ENCODE peak calls at places on chromosomes 7 and 10, in four cellular contexts. One of them, this sample, is unnamed.

GRCh38 chr7:26013551-26014083 is 138.4 kb upstream of the NFE2L3 start:
- DNase-seq in PC-3: no peak
- DNase-seq in SK-N-SH: peak; percentile 22
- DNase-seq in mesenchymal stem cell: no peak
- DNase-seq in this sample: no peak

GRCh38 chr7:139741813-139742344 is 35.9 kb downstream of the HIPK2 start:
- DNase-seq in PC-3: peak; percentile 7
- DNase-seq in SK-N-SH: no peak
- DNase-seq in mesenchymal stem cell: no peak
- DNase-seq in this sample: no peak

GRCh38 chr7:136023134-136023869 is 46.1 kb upstream of the MTPN start:
- DNase-seq in PC-3: no peak
- DNase-seq in SK-N-SH: no peak
- DNase-seq in mesenchymal stem cell: no peak
- DNase-seq in this sample: no peak

GRCh38 chr10:66550351-66550750 is 375.5 kb upstream of the LRRTM3 start:
- DNase-seq in PC-3: no peak
- DNase-seq in SK-N-SH: no peak
- DNase-seq in mesenchymal stem cell: no peak
- DNase-seq in this sample: no peak

GRCh38 chr10:451021-451471 is 238.4 kb downstream of the DIP2C start:
- DNase-seq in PC-3: no peak
- DNase-seq in SK-N-SH: no peak
- DNase-seq in mesenchymal stem cell: no peak
- DNase-seq in this sample: no peak

GRCh38 chr7:126803060-126803665 is 449.6 kb downstream of the GRM8 start:
- DNase-seq in PC-3: peak; percentile 78
- DNase-seq in SK-N-SH: peak; percentile 69
- DNase-seq in mesenchymal stem cell: peak; percentile 54
- DNase-seq in this sample: peak; percentile 75

GRCh38 chr7:142412551-142413193 is 154.8 kb upstream of the PRSS58 start:
- DNase-seq in PC-3: peak; percentile 73
- DNase-seq in SK-N-SH: peak; percentile 54
- DNase-seq in mesenchymal stem cell: peak; percentile 68
- DNase-seq in this sample: peak; percentile 65

GRCh38 chr10:42645103-42645502 is 6.7 kb upstream of the ZNF33B start:
- DNase-seq in PC-3: no peak
- DNase-seq in SK-N-SH: no peak
- DNase-seq in mesenchymal stem cell: no peak
- DNase-seq in this sample: no peak

GRCh38 chr10:114544045-114544659 is 113.9 kb downstream of the ABLIM1 start:
- DNase-seq in PC-3: peak; percentile 82
- DNase-seq in SK-N-SH: no peak
- DNase-seq in mesenchymal stem cell: no peak
- DNase-seq in this sample: no peak

GRCh38 chr7:50650057-50650664 is 85.0 kb upstream of the DDC start:
- DNase-seq in PC-3: no peak
- DNase-seq in SK-N-SH: no peak
- DNase-seq in mesenchymal stem cell: no peak
- DNase-seq in this sample: no peak

GRCh38 chr7:134355925-134356324 is 39.2 kb upstream of the SLC35B4 start:
- DNase-seq in PC-3: no peak
- DNase-seq in SK-N-SH: no peak
- DNase-seq in mesenchymal stem cell: no peak
- DNase-seq in this sample: peak; percentile 23

GRCh38 chr10:22712959-22713852 is 1.2 kb downstream of the PIP4K2A start:
- DNase-seq in PC-3: peak; percentile 25
- DNase-seq in SK-N-SH: peak; percentile 71
- DNase-seq in mesenchymal stem cell: peak; percentile 56
- DNase-seq in this sample: peak; percentile 63

GRCh38 chr7:151330181-151330580 is 11.4 kb upstream of the NUB1 start:
- DNase-seq in PC-3: no peak
- DNase-seq in SK-N-SH: no peak
- DNase-seq in mesenchymal stem cell: no peak
- DNase-seq in this sample: no peak

GRCh38 chr7:48094861-48095293 is 5.8 kb downstream of the UPP1 start:
- DNase-seq in PC-3: peak; percentile 65
- DNase-seq in SK-N-SH: no peak
- DNase-seq in mesenchymal stem cell: peak; percentile 58
- DNase-seq in this sample: peak; percentile 86

GRCh38 chr10:96188911-96189310 is 58.8 kb downstream of the ZNF518A start:
- DNase-seq in PC-3: no peak
- DNase-seq in SK-N-SH: no peak
- DNase-seq in mesenchymal stem cell: no peak
- DNase-seq in this sample: peak; percentile 37

GRCh38 chr10:5927306-5927705 is 37.3 kb downstream of the FBH1 start:
- DNase-seq in PC-3: peak; percentile 2
- DNase-seq in SK-N-SH: no peak
- DNase-seq in mesenchymal stem cell: no peak
- DNase-seq in this sample: peak; percentile 84

GRCh38 chr7:46745700-46746090 is 824.6 kb upstream of the IGFBP3 start:
- DNase-seq in PC-3: peak; percentile 2
- DNase-seq in SK-N-SH: no peak
- DNase-seq in mesenchymal stem cell: no peak
- DNase-seq in this sample: no peak

GRCh38 chr10:85611093-85611740 is 755.4 kb downstream of the GRID1 start:
- DNase-seq in PC-3: no peak
- DNase-seq in SK-N-SH: no peak
- DNase-seq in mesenchymal stem cell: no peak
- DNase-seq in this sample: no peak

GRCh38 chr10:86163522-86164215 is 202.9 kb downstream of the GRID1 start:
- DNase-seq in PC-3: no peak
- DNase-seq in SK-N-SH: peak; percentile 43
- DNase-seq in mesenchymal stem cell: no peak
- DNase-seq in this sample: no peak

GRCh38 chr7:40199076-40199802 is 64.4 kb downstream of the SUGCT start:
- DNase-seq in PC-3: peak; percentile 50
- DNase-seq in SK-N-SH: peak; percentile 47
- DNase-seq in mesenchymal stem cell: peak; percentile 64
- DNase-seq in this sample: peak; percentile 90

GRCh38 chr7:127158659-127159058 is 94.1 kb downstream of the GRM8 start:
- DNase-seq in PC-3: no peak
- DNase-seq in SK-N-SH: no peak
- DNase-seq in mesenchymal stem cell: no peak
- DNase-seq in this sample: no peak

GRCh38 chr7:47678641-47679380 is 96.9 kb upstream of the TNS3 start:
- DNase-seq in PC-3: no peak
- DNase-seq in SK-N-SH: no peak
- DNase-seq in mesenchymal stem cell: no peak
- DNase-seq in this sample: no peak

GRCh38 chr7:31439165-31439564 is 74.7 kb upstream of the ITPRID1 start:
- DNase-seq in PC-3: no peak
- DNase-seq in SK-N-SH: no peak
- DNase-seq in mesenchymal stem cell: no peak
- DNase-seq in this sample: no peak

GRCh38 chr7:141225916-141226618 is 152.2 kb downstream of the TMEM178B start:
- DNase-seq in PC-3: no peak
- DNase-seq in SK-N-SH: no peak
- DNase-seq in mesenchymal stem cell: no peak
- DNase-seq in this sample: no peak

GRCh38 chr10:35561670-35562069 is 43.5 kb upstream of the GJD4 start:
- DNase-seq in PC-3: no peak
- DNase-seq in SK-N-SH: no peak
- DNase-seq in mesenchymal stem cell: no peak
- DNase-seq in this sample: no peak

GRCh38 chr7:3063016-3063753 is 19.5 kb upstream of the CARD11 start:
- DNase-seq in PC-3: peak; percentile 6
- DNase-seq in SK-N-SH: no peak
- DNase-seq in mesenchymal stem cell: no peak
- DNase-seq in this sample: no peak

GRCh38 chr10:86389441-86390193 is 23.0 kb upstream of the GRID1 start:
- DNase-seq in PC-3: no peak
- DNase-seq in SK-N-SH: no peak
- DNase-seq in mesenchymal stem cell: peak; percentile 57
- DNase-seq in this sample: peak; percentile 42

GRCh38 chr7:134836447-134836846 is 57.0 kb downstream of the CALD1 start:
- DNase-seq in PC-3: no peak
- DNase-seq in SK-N-SH: no peak
- DNase-seq in mesenchymal stem cell: peak; percentile 94
- DNase-seq in this sample: no peak

GRCh38 chr7:4681218-4681851 is 760 bp upstream of the FOXK1 start:
- DNase-seq in PC-3: no peak
- DNase-seq in SK-N-SH: no peak
- DNase-seq in mesenchymal stem cell: no peak
- DNase-seq in this sample: no peak

GRCh38 chr7:80347173-80347572 is 164.7 kb downstream of the GNAT3 start:
- DNase-seq in PC-3: peak; percentile 27
- DNase-seq in SK-N-SH: no peak
- DNase-seq in mesenchymal stem cell: peak; percentile 33
- DNase-seq in this sample: no peak

GRCh38 chr7:115230882-115231508 is 309.1 kb downstream of the MDFIC start:
- DNase-seq in PC-3: peak; percentile 91
- DNase-seq in SK-N-SH: no peak
- DNase-seq in mesenchymal stem cell: peak; percentile 95
- DNase-seq in this sample: peak; percentile 83

GRCh38 chr10:64430690-64431323 is 909.6 kb downstream of the REEP3 start:
- DNase-seq in PC-3: peak; percentile 81
- DNase-seq in SK-N-SH: peak; percentile 6
- DNase-seq in mesenchymal stem cell: no peak
- DNase-seq in this sample: no peak

GRCh38 chr10:102262744-102263370 is 17.5 kb downstream of the GBF1 start:
- DNase-seq in PC-3: no peak
- DNase-seq in SK-N-SH: no peak
- DNase-seq in mesenchymal stem cell: peak; percentile 28
- DNase-seq in this sample: no peak

GRCh38 chr7:27169658-27170493 is 4.2 kb downstream of the HOXA10 start:
- DNase-seq in PC-3: peak; percentile 62
- DNase-seq in SK-N-SH: no peak
- DNase-seq in mesenchymal stem cell: peak; percentile 66
- DNase-seq in this sample: no peak

GRCh38 chr7:50783801-50784507 is 1.3 kb upstream of the GRB10 start:
- DNase-seq in PC-3: no peak
- DNase-seq in SK-N-SH: no peak
- DNase-seq in mesenchymal stem cell: peak; percentile 32
- DNase-seq in this sample: no peak

DNA sequence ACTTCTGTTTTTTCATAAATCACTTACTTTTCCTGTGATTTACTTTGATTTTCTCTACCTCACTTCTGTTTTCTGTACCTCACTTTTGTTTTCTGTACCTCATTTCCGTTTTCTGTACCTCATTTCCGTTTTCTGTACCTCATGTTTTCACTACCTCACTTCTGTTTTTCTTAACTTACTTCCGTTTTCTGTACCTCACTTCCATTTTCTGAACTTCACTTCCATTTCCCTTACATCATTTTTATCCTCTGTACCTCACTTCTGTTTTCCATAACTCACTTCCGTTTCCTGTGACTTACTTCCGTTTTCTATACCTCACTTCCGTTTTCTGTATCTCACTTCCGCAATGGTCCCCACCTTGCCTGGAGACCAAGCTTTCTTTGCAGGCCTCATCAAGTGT is 491.9 kb upstream of the AKR1E2 start:
- DNase-seq in PC-3: no peak
- DNase-seq in SK-N-SH: no peak
- DNase-seq in mesenchymal stem cell: no peak
- DNase-seq in this sample: no peak
- H3K4me3 ChIP-seq in PC-3: no peak overlapping the region
- H3K4me3 ChIP-seq in SK-N-SH: no peak overlapping the region
- H3K4me3 ChIP-seq in mesenchymal stem cell: no peak overlapping the region
- H3K4me3 ChIP-seq in this sample: no peak overlapping the region

GRCh38 chr10:11250304-11250703 is 232.6 kb downstream of the CELF2 start:
- DNase-seq in PC-3: no peak
- DNase-seq in SK-N-SH: no peak
- DNase-seq in mesenchymal stem cell: no peak
- DNase-seq in this sample: no peak
- H3K9ac ChIP-seq in PC-3: no peak overlapping the region
- H3K9ac ChIP-seq in SK-N-SH: no peak overlapping the region
- H3K9ac ChIP-seq in mesenchymal stem cell: no peak overlapping the region
- H3K9ac ChIP-seq in this sample: no peak overlapping the region

GRCh38 chr7:1044189-1045037 is at the start of gene GPR146:
- DNase-seq in PC-3: peak; percentile 95
- DNase-seq in SK-N-SH: peak; percentile 100
- DNase-seq in mesenchymal stem cell: peak; percentile 96
- DNase-seq in this sample: peak; percentile 100

GRCh38 chr7:1045038-1045726 is 836 bp downstream of the GPR146 start:
- DNase-seq in PC-3: no peak
- DNase-seq in SK-N-SH: no peak
- DNase-seq in mesenchymal stem cell: no peak
- DNase-seq in this sample: no peak

GRCh38 chr7:1046722-1047679 is 2.7 kb downstream of the GPR146 start:
- DNase-seq in PC-3: peak; percentile 5
- DNase-seq in SK-N-SH: peak; percentile 74
- DNase-seq in mesenchymal stem cell: no peak
- DNase-seq in this sample: no peak

GRCh38 chr7:1043552-1044188 is 676 bp upstream of the GPR146 start:
- DNase-seq in PC-3: peak; percentile 4
- DNase-seq in SK-N-SH: no peak
- DNase-seq in mesenchymal stem cell: no peak
- DNase-seq in this sample: no peak

GRCh38 chr7:1045727-1046063 is 1.3 kb downstream of the GPR146 start:
- DNase-seq in PC-3: no peak
- DNase-seq in SK-N-SH: no peak
- DNase-seq in mesenchymal stem cell: no peak
- DNase-seq in this sample: no peak
- H3K4me1 ChIP-seq in PC-3: peaks cover 30% of the 10 kb centered on the region
- H3K4me1 ChIP-seq in SK-N-SH: peaks cover 67% of the 10 kb centered on the region
- H3K4me1 ChIP-seq in mesenchymal stem cell: peaks cover 44% of the 10 kb centered on the region
- H3K4me1 ChIP-seq in this sample: peaks cover 34% of the 10 kb centered on the region

GRCh38 chr10:88106348-88106747 is 242.9 kb downstream of the PTEN start:
- DNase-seq in PC-3: no peak
- DNase-seq in SK-N-SH: no peak
- DNase-seq in mesenchymal stem cell: no peak
- DNase-seq in this sample: no peak

GRCh38 chr10:88108115-88108610 is 244.7 kb downstream of the PTEN start:
- DNase-seq in PC-3: no peak
- DNase-seq in SK-N-SH: no peak
- DNase-seq in mesenchymal stem cell: no peak
- DNase-seq in this sample: no peak

GRCh38 chr10:88107296-88107695 is 243.9 kb downstream of the PTEN start:
- DNase-seq in PC-3: no peak
- DNase-seq in SK-N-SH: no peak
- DNase-seq in mesenchymal stem cell: no peak
- DNase-seq in this sample: no peak

GRCh38 chr10:88110355-88110754 is 246.9 kb downstream of the PTEN start:
- DNase-seq in PC-3: no peak
- DNase-seq in SK-N-SH: no peak
- DNase-seq in mesenchymal stem cell: peak; percentile 78
- DNase-seq in this sample: peak; percentile 47

GRCh38 chr10:88107698-88108097 is 244.3 kb downstream of the PTEN start:
- DNase-seq in PC-3: no peak
- DNase-seq in SK-N-SH: no peak
- DNase-seq in mesenchymal stem cell: no peak
- DNase-seq in this sample: no peak
- H3K4me3 ChIP-seq in PC-3: no peak overlapping the region
- H3K4me3 ChIP-seq in SK-N-SH: no peak overlapping the region
- H3K4me3 ChIP-seq in mesenchymal stem cell: no peak overlapping the region
- H3K4me3 ChIP-seq in this sample: no peak overlapping the region